ENCODE peak calls at places on chromosome 1, in five cellular contexts. F, J, E, T and Q are unnamed samples.

GRCh38 chr1:110602466-110602865 is 3.7 kb downstream of the KCNA2 start:
- DNase-seq in F (no peak), J (no peak), T (no peak), E (no peak), Q (no peak)

GRCh38 chr1:183163311-183163710 is 22.8 kb upstream of the LAMC2 start:
- DNase-seq in F (no peak), E (peak; percentile 55), T (no peak), J (no peak), Q (no peak)

GRCh38 chr1:94790246-94790645 is 29.9 kb upstream of the SLC44A3 start:
- DNase-seq in F (no peak), T (no peak), J (no peak), E (no peak), Q (no peak)

GRCh38 chr1:116018007-116018406 is 41.7 kb downstream of the SLC22A15 start:
- DNase-seq in E (no peak), J (no peak), F (no peak), T (no peak), Q (no peak)

GRCh38 chr1:75615664-75616435 is 4.9 kb upstream of the SLC44A5 start:
- DNase-seq in T (peak; percentile 8), F (no peak), J (no peak), E (peak; percentile 72), Q (peak; percentile 43)

GRCh38 chr1:200610846-200611245 is 9.7 kb downstream of the KIF14 start:
- DNase-seq in J (no peak), E (peak; percentile 70), T (no peak), F (no peak), Q (no peak)

GRCh38 chr1:25869909-25870606 is 5.5 kb downstream of the PAQR7 start:
- DNase-seq in F (no peak), T (no peak), E (no peak), J (no peak), Q (no peak)

GRCh38 chr1:54291276-54292014 is 91.5 kb downstream of the MRPL37 start:
- DNase-seq in E (no peak), T (no peak), J (no peak), F (no peak), Q (no peak)

GRCh38 chr1:232014941-232015340 is 388.4 kb downstream of the DISC1 start:
- DNase-seq in J (no peak), F (no peak), E (no peak), T (no peak), Q (no peak)

GRCh38 chr1:30525980-30526651 is 197.3 kb downstream of the MATN1 start:
- DNase-seq in E (peak; percentile 74), F (no peak), T (no peak), J (no peak), Q (no peak)